ENCODE peak calls at places on chromosomes 5 and 9, in six cellular contexts. One of them, this sample, is unnamed.

GRCh38 chr5:170450041-170450660 is 53.7 kb upstream of the KCNIP1 start:
- ATAC-seq in activated CD8-positive, alpha-beta memory T cell treated with anti-CD3 and anti-CD28 coated beads, Interleukin-2, amount 10 ng/mL, durations not matched to agents 7 days and 5 days: no peak
- ATAC-seq in effector memory CD8-positive, alpha-beta T cell: no peak
- ATAC-seq in left ventricle myocardium superior: no peak
- ATAC-seq in left cardiac atrium: no peak
- ATAC-seq in SK-N-SH treated with all-trans-retinoic acid at 6 μM for 48 hours: no peak
- ATAC-seq in this sample: no peak

GRCh38 chr5:14263700-14264099 is 120.6 kb downstream of the TRIO start:
- ATAC-seq in left cardiac atrium: no peak
- ATAC-seq in left ventricle myocardium superior: no peak
- ATAC-seq in SK-N-SH treated with all-trans-retinoic acid at 6 μM for 48 hours: no peak
- ATAC-seq in activated CD8-positive, alpha-beta memory T cell treated with anti-CD3 and anti-CD28 coated beads, Interleukin-2, amount 10 ng/mL, durations not matched to agents 7 days and 5 days: no peak
- ATAC-seq in effector memory CD8-positive, alpha-beta T cell: no peak
- ATAC-seq in this sample: no peak

GRCh38 chr5:7878381-7878873 is 9.5 kb downstream of the MTRR start:
- ATAC-seq in left cardiac atrium: peak
- ATAC-seq in left ventricle myocardium superior: no peak
- ATAC-seq in activated CD8-positive, alpha-beta memory T cell treated with anti-CD3 and anti-CD28 coated beads, Interleukin-2, amount 10 ng/mL, durations not matched to agents 7 days and 5 days: peak
- ATAC-seq in effector memory CD8-positive, alpha-beta T cell: no peak
- ATAC-seq in SK-N-SH treated with all-trans-retinoic acid at 6 μM for 48 hours: no peak
- ATAC-seq in this sample: peak

GRCh38 chr5:140049205-140049604 is 6.1 kb upstream of the NRG2 start:
- ATAC-seq in left cardiac atrium: no peak
- ATAC-seq in effector memory CD8-positive, alpha-beta T cell: no peak
- ATAC-seq in left ventricle myocardium superior: no peak
- ATAC-seq in SK-N-SH treated with all-trans-retinoic acid at 6 μM for 48 hours: no peak
- ATAC-seq in activated CD8-positive, alpha-beta memory T cell treated with anti-CD3 and anti-CD28 coated beads, Interleukin-2, amount 10 ng/mL, durations not matched to agents 7 days and 5 days: no peak
- ATAC-seq in this sample: no peak

GRCh38 chr9:4769321-4770080 is 23.2 kb upstream of the RCL1 start:
- ATAC-seq in effector memory CD8-positive, alpha-beta T cell: no peak
- ATAC-seq in left cardiac atrium: no peak
- ATAC-seq in activated CD8-positive, alpha-beta memory T cell treated with anti-CD3 and anti-CD28 coated beads, Interleukin-2, amount 10 ng/mL, durations not matched to agents 7 days and 5 days: peak
- ATAC-seq in SK-N-SH treated with all-trans-retinoic acid at 6 μM for 48 hours: peak
- ATAC-seq in left ventricle myocardium superior: no peak
- ATAC-seq in this sample: peak

GRCh38 chr9:114203410-114204140 is 48.2 kb downstream of the COL27A1 start:
- ATAC-seq in left cardiac atrium: no peak
- ATAC-seq in left ventricle myocardium superior: no peak
- ATAC-seq in effector memory CD8-positive, alpha-beta T cell: no peak
- ATAC-seq in SK-N-SH treated with all-trans-retinoic acid at 6 μM for 48 hours: no peak
- ATAC-seq in activated CD8-positive, alpha-beta memory T cell treated with anti-CD3 and anti-CD28 coated beads, Interleukin-2, amount 10 ng/mL, durations not matched to agents 7 days and 5 days: no peak
- ATAC-seq in this sample: no peak

GRCh38 chr5:56307714-56308346 is 74.7 kb upstream of the ANKRD55 start:
- ATAC-seq in left ventricle myocardium superior: no peak
- ATAC-seq in effector memory CD8-positive, alpha-beta T cell: no peak
- ATAC-seq in left cardiac atrium: peak
- ATAC-seq in activated CD8-positive, alpha-beta memory T cell treated with anti-CD3 and anti-CD28 coated beads, Interleukin-2, amount 10 ng/mL, durations not matched to agents 7 days and 5 days: no peak
- ATAC-seq in SK-N-SH treated with all-trans-retinoic acid at 6 μM for 48 hours: no peak
- ATAC-seq in this sample: no peak

GRCh38 chr9:91949293-91949945 is 609 bp downstream of the ROR2 start:
- ATAC-seq in left ventricle myocardium superior: no peak
- ATAC-seq in SK-N-SH treated with all-trans-retinoic acid at 6 μM for 48 hours: peak
- ATAC-seq in left cardiac atrium: peak
- ATAC-seq in effector memory CD8-positive, alpha-beta T cell: no peak
- ATAC-seq in activated CD8-positive, alpha-beta memory T cell treated with anti-CD3 and anti-CD28 coated beads, Interleukin-2, amount 10 ng/mL, durations not matched to agents 7 days and 5 days: peak
- ATAC-seq in this sample: peak

GRCh38 chr5:113776168-113776567 is 262.7 kb downstream of the YTHDC2 start:
- ATAC-seq in effector memory CD8-positive, alpha-beta T cell: no peak
- ATAC-seq in SK-N-SH treated with all-trans-retinoic acid at 6 μM for 48 hours: no peak
- ATAC-seq in left cardiac atrium: no peak
- ATAC-seq in left ventricle myocardium superior: no peak
- ATAC-seq in activated CD8-positive, alpha-beta memory T cell treated with anti-CD3 and anti-CD28 coated beads, Interleukin-2, amount 10 ng/mL, durations not matched to agents 7 days and 5 days: no peak
- ATAC-seq in this sample: no peak

GRCh38 chr9:134606951-134607733 is 34.5 kb upstream of the COL5A1 start:
- ATAC-seq in effector memory CD8-positive, alpha-beta T cell: no peak
- ATAC-seq in activated CD8-positive, alpha-beta memory T cell treated with anti-CD3 and anti-CD28 coated beads, Interleukin-2, amount 10 ng/mL, durations not matched to agents 7 days and 5 days: no peak
- ATAC-seq in left ventricle myocardium superior: no peak
- ATAC-seq in SK-N-SH treated with all-trans-retinoic acid at 6 μM for 48 hours: no peak
- ATAC-seq in left cardiac atrium: no peak
- ATAC-seq in this sample: no peak

GRCh38 chr9:94156549-94157407 is 72.5 kb downstream of the PTPDC1 start:
- ATAC-seq in left ventricle myocardium superior: peak
- ATAC-seq in activated CD8-positive, alpha-beta memory T cell treated with anti-CD3 and anti-CD28 coated beads, Interleukin-2, amount 10 ng/mL, durations not matched to agents 7 days and 5 days: no peak
- ATAC-seq in SK-N-SH treated with all-trans-retinoic acid at 6 μM for 48 hours: no peak
- ATAC-seq in left cardiac atrium: peak
- ATAC-seq in effector memory CD8-positive, alpha-beta T cell: no peak
- ATAC-seq in this sample: no peak

GRCh38 chr5:115801152-115801551 is 15.3 kb downstream of the CDO1 start:
- ATAC-seq in SK-N-SH treated with all-trans-retinoic acid at 6 μM for 48 hours: no peak
- ATAC-seq in activated CD8-positive, alpha-beta memory T cell treated with anti-CD3 and anti-CD28 coated beads, Interleukin-2, amount 10 ng/mL, durations not matched to agents 7 days and 5 days: no peak
- ATAC-seq in effector memory CD8-positive, alpha-beta T cell: no peak
- ATAC-seq in left ventricle myocardium superior: no peak
- ATAC-seq in left cardiac atrium: no peak
- ATAC-seq in this sample: no peak

GRCh38 chr5:33558489-33558888 is 117.7 kb downstream of the TARS1 start:
- ATAC-seq in activated CD8-positive, alpha-beta memory T cell treated with anti-CD3 and anti-CD28 coated beads, Interleukin-2, amount 10 ng/mL, durations not matched to agents 7 days and 5 days: no peak
- ATAC-seq in left cardiac atrium: no peak
- ATAC-seq in effector memory CD8-positive, alpha-beta T cell: no peak
- ATAC-seq in left ventricle myocardium superior: peak
- ATAC-seq in SK-N-SH treated with all-trans-retinoic acid at 6 μM for 48 hours: no peak
- ATAC-seq in this sample: no peak

GRCh38 chr5:97094579-97095317 is 47.7 kb downstream of the LIX1 start:
- ATAC-seq in left ventricle myocardium superior: no peak
- ATAC-seq in activated CD8-positive, alpha-beta memory T cell treated with anti-CD3 and anti-CD28 coated beads, Interleukin-2, amount 10 ng/mL, durations not matched to agents 7 days and 5 days: peak
- ATAC-seq in left cardiac atrium: no peak
- ATAC-seq in SK-N-SH treated with all-trans-retinoic acid at 6 μM for 48 hours: no peak
- ATAC-seq in effector memory CD8-positive, alpha-beta T cell: no peak
- ATAC-seq in this sample: peak

GRCh38 chr9:78938821-78939220 is 632.9 kb upstream of the TLE4 start:
- ATAC-seq in activated CD8-positive, alpha-beta memory T cell treated with anti-CD3 and anti-CD28 coated beads, Interleukin-2, amount 10 ng/mL, durations not matched to agents 7 days and 5 days: no peak
- ATAC-seq in effector memory CD8-positive, alpha-beta T cell: no peak
- ATAC-seq in left ventricle myocardium superior: no peak
- ATAC-seq in left cardiac atrium: no peak
- ATAC-seq in SK-N-SH treated with all-trans-retinoic acid at 6 μM for 48 hours: no peak
- ATAC-seq in this sample: no peak

GRCh38 chr9:110655723-110656641 is 12.6 kb upstream of the MUSK start:
- ATAC-seq in effector memory CD8-positive, alpha-beta T cell: no peak
- ATAC-seq in left ventricle myocardium superior: peak
- ATAC-seq in activated CD8-positive, alpha-beta memory T cell treated with anti-CD3 and anti-CD28 coated beads, Interleukin-2, amount 10 ng/mL, durations not matched to agents 7 days and 5 days: no peak
- ATAC-seq in left cardiac atrium: no peak
- ATAC-seq in SK-N-SH treated with all-trans-retinoic acid at 6 μM for 48 hours: no peak
- ATAC-seq in this sample: no peak

GRCh38 chr5:76689321-76690026 is 26.5 kb upstream of the F2R start:
- ATAC-seq in left ventricle myocardium superior: no peak
- ATAC-seq in activated CD8-positive, alpha-beta memory T cell treated with anti-CD3 and anti-CD28 coated beads, Interleukin-2, amount 10 ng/mL, durations not matched to agents 7 days and 5 days: no peak
- ATAC-seq in SK-N-SH treated with all-trans-retinoic acid at 6 μM for 48 hours: peak
- ATAC-seq in left cardiac atrium: no peak
- ATAC-seq in effector memory CD8-positive, alpha-beta T cell: no peak
- ATAC-seq in this sample: no peak

GRCh38 chr5:38916802-38917201 is 71.0 kb downstream of the OSMR start:
- ATAC-seq in SK-N-SH treated with all-trans-retinoic acid at 6 μM for 48 hours: no peak
- ATAC-seq in left ventricle myocardium superior: no peak
- ATAC-seq in left cardiac atrium: no peak
- ATAC-seq in effector memory CD8-positive, alpha-beta T cell: no peak
- ATAC-seq in activated CD8-positive, alpha-beta memory T cell treated with anti-CD3 and anti-CD28 coated beads, Interleukin-2, amount 10 ng/mL, durations not matched to agents 7 days and 5 days: no peak
- ATAC-seq in this sample: no peak

GRCh38 chr5:103111458-103111857 is 8.5 kb downstream of the GIN1 start:
- ATAC-seq in effector memory CD8-positive, alpha-beta T cell: peak
- ATAC-seq in left ventricle myocardium superior: no peak
- ATAC-seq in left cardiac atrium: peak
- ATAC-seq in activated CD8-positive, alpha-beta memory T cell treated with anti-CD3 and anti-CD28 coated beads, Interleukin-2, amount 10 ng/mL, durations not matched to agents 7 days and 5 days: peak
- ATAC-seq in SK-N-SH treated with all-trans-retinoic acid at 6 μM for 48 hours: no peak
- ATAC-seq in this sample: peak

GRCh38 chr5:138605254-138605972 is 30.2 kb upstream of the HSPA9 start:
- ATAC-seq in effector memory CD8-positive, alpha-beta T cell: no peak
- ATAC-seq in SK-N-SH treated with all-trans-retinoic acid at 6 μM for 48 hours: no peak
- ATAC-seq in left cardiac atrium: no peak
- ATAC-seq in left ventricle myocardium superior: no peak
- ATAC-seq in activated CD8-positive, alpha-beta memory T cell treated with anti-CD3 and anti-CD28 coated beads, Interleukin-2, amount 10 ng/mL, durations not matched to agents 7 days and 5 days: no peak
- ATAC-seq in this sample: no peak

GRCh38 chr9:133737071-133737773 is 930 bp downstream of the SARDH start:
- ATAC-seq in left cardiac atrium: no peak
- ATAC-seq in SK-N-SH treated with all-trans-retinoic acid at 6 μM for 48 hours: no peak
- ATAC-seq in effector memory CD8-positive, alpha-beta T cell: no peak
- ATAC-seq in activated CD8-positive, alpha-beta memory T cell treated with anti-CD3 and anti-CD28 coated beads, Interleukin-2, amount 10 ng/mL, durations not matched to agents 7 days and 5 days: no peak
- ATAC-seq in left ventricle myocardium superior: no peak
- ATAC-seq in this sample: no peak

GRCh38 chr9:75918154-75918553 is 27.7 kb downstream of the PCSK5 start:
- ATAC-seq in activated CD8-positive, alpha-beta memory T cell treated with anti-CD3 and anti-CD28 coated beads, Interleukin-2, amount 10 ng/mL, durations not matched to agents 7 days and 5 days: no peak
- ATAC-seq in SK-N-SH treated with all-trans-retinoic acid at 6 μM for 48 hours: no peak
- ATAC-seq in effector memory CD8-positive, alpha-beta T cell: no peak
- ATAC-seq in left ventricle myocardium superior: no peak
- ATAC-seq in left cardiac atrium: no peak
- ATAC-seq in this sample: peak

GRCh38 chr9:94995294-94995693 is 268.8 kb downstream of the AOPEP start:
- ATAC-seq in SK-N-SH treated with all-trans-retinoic acid at 6 μM for 48 hours: no peak
- ATAC-seq in left ventricle myocardium superior: no peak
- ATAC-seq in activated CD8-positive, alpha-beta memory T cell treated with anti-CD3 and anti-CD28 coated beads, Interleukin-2, amount 10 ng/mL, durations not matched to agents 7 days and 5 days: no peak
- ATAC-seq in effector memory CD8-positive, alpha-beta T cell: no peak
- ATAC-seq in left cardiac atrium: no peak
- ATAC-seq in this sample: no peak

GRCh38 chr9:78029601-78030552 is 1.7 kb downstream of the GNAQ start:
- ATAC-seq in SK-N-SH treated with all-trans-retinoic acid at 6 μM for 48 hours: peak
- ATAC-seq in left ventricle myocardium superior: peak
- ATAC-seq in effector memory CD8-positive, alpha-beta T cell: peak
- ATAC-seq in left cardiac atrium: no peak
- ATAC-seq in activated CD8-positive, alpha-beta memory T cell treated with anti-CD3 and anti-CD28 coated beads, Interleukin-2, amount 10 ng/mL, durations not matched to agents 7 days and 5 days: peak
- ATAC-seq in this sample: peak

GRCh38 chr5:176535101-176535654 is 2.0 kb downstream of the RNF44 start:
- ATAC-seq in effector memory CD8-positive, alpha-beta T cell: peak
- ATAC-seq in SK-N-SH treated with all-trans-retinoic acid at 6 μM for 48 hours: no peak
- ATAC-seq in left cardiac atrium: no peak
- ATAC-seq in left ventricle myocardium superior: no peak
- ATAC-seq in activated CD8-positive, alpha-beta memory T cell treated with anti-CD3 and anti-CD28 coated beads, Interleukin-2, amount 10 ng/mL, durations not matched to agents 7 days and 5 days: no peak
- ATAC-seq in this sample: peak

GRCh38 chr9:127720031-127720864 is 4.4 kb downstream of the TTC16 start:
- ATAC-seq in effector memory CD8-positive, alpha-beta T cell: peak
- ATAC-seq in left cardiac atrium: no peak
- ATAC-seq in left ventricle myocardium superior: no peak
- ATAC-seq in SK-N-SH treated with all-trans-retinoic acid at 6 μM for 48 hours: no peak
- ATAC-seq in activated CD8-positive, alpha-beta memory T cell treated with anti-CD3 and anti-CD28 coated beads, Interleukin-2, amount 10 ng/mL, durations not matched to agents 7 days and 5 days: no peak
- ATAC-seq in this sample: no peak

GRCh38 chr9:35757527-35758275 is 3.6 kb upstream of the MSMP start:
- ATAC-seq in left ventricle myocardium superior: peak
- ATAC-seq in SK-N-SH treated with all-trans-retinoic acid at 6 μM for 48 hours: peak
- ATAC-seq in effector memory CD8-positive, alpha-beta T cell: peak
- ATAC-seq in activated CD8-positive, alpha-beta memory T cell treated with anti-CD3 and anti-CD28 coated beads, Interleukin-2, amount 10 ng/mL, durations not matched to agents 7 days and 5 days: peak
- ATAC-seq in left cardiac atrium: peak
- ATAC-seq in this sample: peak

GRCh38 chr5:28862137-28862859 is 1823.9 kb upstream of the CDH9 start:
- ATAC-seq in activated CD8-positive, alpha-beta memory T cell treated with anti-CD3 and anti-CD28 coated beads, Interleukin-2, amount 10 ng/mL, durations not matched to agents 7 days and 5 days: no peak
- ATAC-seq in effector memory CD8-positive, alpha-beta T cell: no peak
- ATAC-seq in left ventricle myocardium superior: no peak
- ATAC-seq in SK-N-SH treated with all-trans-retinoic acid at 6 μM for 48 hours: no peak
- ATAC-seq in left cardiac atrium: no peak
- ATAC-seq in this sample: no peak

GRCh38 chr5:56288880-56289601 is 55.9 kb upstream of the ANKRD55 start:
- ATAC-seq in left cardiac atrium: peak
- ATAC-seq in activated CD8-positive, alpha-beta memory T cell treated with anti-CD3 and anti-CD28 coated beads, Interleukin-2, amount 10 ng/mL, durations not matched to agents 7 days and 5 days: no peak
- ATAC-seq in left ventricle myocardium superior: peak
- ATAC-seq in SK-N-SH treated with all-trans-retinoic acid at 6 μM for 48 hours: no peak
- ATAC-seq in effector memory CD8-positive, alpha-beta T cell: no peak
- ATAC-seq in this sample: no peak

GRCh38 chr5:163695817-163696216 is 190.4 kb downstream of the MAT2B start:
- ATAC-seq in effector memory CD8-positive, alpha-beta T cell: no peak
- ATAC-seq in left ventricle myocardium superior: no peak
- ATAC-seq in activated CD8-positive, alpha-beta memory T cell treated with anti-CD3 and anti-CD28 coated beads, Interleukin-2, amount 10 ng/mL, durations not matched to agents 7 days and 5 days: no peak
- ATAC-seq in left cardiac atrium: no peak
- ATAC-seq in SK-N-SH treated with all-trans-retinoic acid at 6 μM for 48 hours: peak
- ATAC-seq in this sample: no peak

GRCh38 chr5:88245893-88246244 is 22.8 kb downstream of the TMEM161B start:
- ATAC-seq in left cardiac atrium: no peak
- ATAC-seq in left ventricle myocardium superior: no peak
- ATAC-seq in effector memory CD8-positive, alpha-beta T cell: no peak
- ATAC-seq in activated CD8-positive, alpha-beta memory T cell treated with anti-CD3 and anti-CD28 coated beads, Interleukin-2, amount 10 ng/mL, durations not matched to agents 7 days and 5 days: no peak
- ATAC-seq in SK-N-SH treated with all-trans-retinoic acid at 6 μM for 48 hours: no peak
- ATAC-seq in this sample: no peak

GRCh38 chr5:89948977-89949376 is 460.6 kb downstream of the CETN3 start:
- ATAC-seq in activated CD8-positive, alpha-beta memory T cell treated with anti-CD3 and anti-CD28 coated beads, Interleukin-2, amount 10 ng/mL, durations not matched to agents 7 days and 5 days: no peak
- ATAC-seq in SK-N-SH treated with all-trans-retinoic acid at 6 μM for 48 hours: no peak
- ATAC-seq in effector memory CD8-positive, alpha-beta T cell: no peak
- ATAC-seq in left cardiac atrium: no peak
- ATAC-seq in left ventricle myocardium superior: no peak
- ATAC-seq in this sample: no peak

This sample was measured in activated T-helper 17 cell treated with anti-CD3 and anti-CD28 coated beads, Interleukin-2, amount 50 U/mL, for 72 hours.